ENCODE peak calls at places on chromosomes 6 and 20, in four cellular contexts. O, V, D and C are unnamed samples. For H3K79me2, the result is how much of the 10 kb centered on the place peaks cover.

GRCh38 chr6:129104131-129104530 is 221.2 kb downstream of the LAMA2 start:
- DNase-seq in O (peak), V (no peak), D (no peak), C (peak)

GRCh38 chr20:4038047-4038459 is 22.7 kb upstream of the RNF24 start:
- DNase-seq in O (peak), V (peak), D (peak), C (peak)

GRCh38 chr6:33983109-33983475 is 162.8 kb downstream of the GRM4 start:
- DNase-seq in O (peak), V (no peak), D (no peak), C (no peak)

GRCh38 chr6:6407061-6407723 is 86.7 kb upstream of the F13A1 start:
- DNase-seq in O (no peak), V (no peak), D (peak), C (no peak)

GRCh38 chr6:21874372-21874771 is 280.8 kb downstream of the SOX4 start:
- DNase-seq in O (no peak), V (peak), D (no peak), C (no peak)

GRCh38 chr20:58073945-58074920 is 154.2 kb downstream of the ANKRD60 start:
- DNase-seq in O (peak), V (peak), D (no peak), C (peak)

GRCh38 chr6:142940487-142940886 is 4.5 kb downstream of the HIVEP2 start:
- DNase-seq in O (peak), V (peak), D (no peak), C (peak)

GRCh38 chr20:18657575-18657974 is 69.7 kb downstream of the DTD1 start:
- DNase-seq in O (peak), V (no peak), D (no peak), C (peak)

GRCh38 chr6:129134535-129134934 is 251.6 kb downstream of the LAMA2 start:
- DNase-seq in O (no peak), V (no peak), D (no peak), C (no peak)

GRCh38 chr6:165231581-165232276 is 77.7 kb downstream of the C6orf118 start:
- DNase-seq in O (peak), V (peak), D (peak), C (peak)

GRCh38 chr6:53020005-53020744 is 25.1 kb upstream of the GSTA4 start:
- DNase-seq in O (no peak), V (no peak), D (no peak), C (no peak)

GRCh38 chr6:122730775-122731386 is 48.6 kb upstream of the FABP7 start:
- DNase-seq in O (peak), V (peak), D (peak), C (no peak)

GRCh38 chr6:43263314-43264178 is 20.3 kb downstream of the TTBK1 start:
- DNase-seq in O (peak), V (peak), D (peak), C (peak)

GRCh38 chr6:118197539-118197938 is 290.5 kb downstream of the SLC35F1 start:
- DNase-seq in O (no peak), V (no peak), D (no peak), C (no peak)

GRCh38 chr20:59673998-59674445 is 69.7 kb downstream of the PHACTR3 start:
- DNase-seq in O (no peak), V (no peak), D (no peak), C (no peak)

GRCh38 chr6:129890164-129890563 is 29.0 kb upstream of the TMEM244 start:
- DNase-seq in O (peak), V (peak), D (no peak), C (peak)

GRCh38 chr6:37694259-37694658 is 3.4 kb downstream of the MDGA1 start:
- DNase-seq in O (no peak), V (no peak), D (no peak), C (no peak)

GRCh38 chr6:10397756-10398438 is 17.0 kb downstream of the TFAP2A start:
- DNase-seq in O (no peak), V (no peak), D (no peak), C (no peak)

GRCh38 chr20:61640171-61640570 is 388.1 kb downstream of the CDH4 start:
- DNase-seq in O (peak), V (no peak), D (no peak), C (peak)

GRCh38 chr6:32700391-32701040 is 34.1 kb upstream of the HLA-DQB1 start:
- DNase-seq in O (peak), V (peak), D (peak), C (peak)

GRCh38 chr20:1874534-1875168 is 20.6 kb upstream of the SIRPA start:
- DNase-seq in O (no peak), V (no peak), D (no peak), C (peak)

GRCh38 chr20:17708675-17709360 is 9.1 kb downstream of the BANF2 start:
- DNase-seq in O (no peak), V (no peak), D (no peak), C (no peak)

GRCh38 chr6:127207591-127208120 is 59.0 kb upstream of the RNF146 start:
- DNase-seq in O (peak), V (no peak), D (no peak), C (peak)

GRCh38 chr6:35288834-35289233 is 8.8 kb upstream of the DEF6 start:
- DNase-seq in O (no peak), V (no peak), D (no peak), C (no peak)

GRCh38 chr6:46491789-46492547 is 719 bp upstream of the RCAN2 start:
- DNase-seq in O (peak), V (peak), D (peak), C (no peak)

GRCh38 chr6:150198532-150198931 is 55.7 kb downstream of the PPP1R14C start:
- DNase-seq in O (no peak), V (no peak), D (no peak), C (no peak)

GRCh38 chr6:158353851-158354508 is 41.7 kb downstream of the TULP4 start:
- DNase-seq in O (peak), V (no peak), D (no peak), C (peak)

GRCh38 chr6:26576407-26576843 is 20.3 kb upstream of the ABT1 start:
- DNase-seq in O (no peak), V (no peak), D (no peak), C (no peak)

DNA sequence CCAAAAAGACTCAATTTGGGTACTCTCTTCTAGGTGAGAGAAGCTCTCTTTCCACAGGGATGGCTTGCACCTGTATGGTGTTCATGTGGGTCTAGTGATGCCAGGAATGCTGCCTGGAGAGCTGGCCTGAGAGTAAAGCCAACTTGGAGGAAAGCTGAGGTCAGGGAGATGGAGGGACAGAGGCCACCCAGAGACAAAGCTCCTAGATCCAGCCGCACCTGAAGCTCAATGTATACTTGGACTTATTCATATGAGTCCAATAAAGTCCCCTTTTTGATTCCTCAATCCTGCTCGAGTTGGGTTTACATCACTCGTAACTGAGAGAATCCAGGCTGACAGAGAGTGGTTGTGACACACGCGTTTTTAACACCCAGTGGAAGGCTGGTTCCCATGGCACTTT is 33.8 kb downstream of the SULF2 start:
- DNase-seq in O (no peak), V (no peak), D (no peak), C (no peak)
- H3K79me2 ChIP-seq in O (under half), V (under half), D (under half), C (under half)

GRCh38 chr20:63808145-63808724 is 22.8 kb downstream of the ZBTB46 start:
- DNase-seq in O (no peak), V (no peak), D (no peak), C (no peak)

GRCh38 chr20:63809856-63810255 is 21.2 kb downstream of the ZBTB46 start:
- DNase-seq in O (no peak), V (no peak), D (no peak), C (no peak)

GRCh38 chr20:63810730-63811490 is 20.2 kb downstream of the ZBTB46 start:
- DNase-seq in O (no peak), V (no peak), D (no peak), C (no peak)

GRCh38 chr20:63808964-63809674 is 21.9 kb downstream of the ZBTB46 start:
- DNase-seq in O (no peak), V (no peak), D (no peak), C (no peak)

GRCh38 chr20:63811491-63811875 is 19.6 kb downstream of the ZBTB46 start:
- DNase-seq in O (no peak), V (no peak), D (no peak), C (no peak)
- H3K79me2 ChIP-seq in O (under half), V (under half), D (under half), C (under half)

DNA sequence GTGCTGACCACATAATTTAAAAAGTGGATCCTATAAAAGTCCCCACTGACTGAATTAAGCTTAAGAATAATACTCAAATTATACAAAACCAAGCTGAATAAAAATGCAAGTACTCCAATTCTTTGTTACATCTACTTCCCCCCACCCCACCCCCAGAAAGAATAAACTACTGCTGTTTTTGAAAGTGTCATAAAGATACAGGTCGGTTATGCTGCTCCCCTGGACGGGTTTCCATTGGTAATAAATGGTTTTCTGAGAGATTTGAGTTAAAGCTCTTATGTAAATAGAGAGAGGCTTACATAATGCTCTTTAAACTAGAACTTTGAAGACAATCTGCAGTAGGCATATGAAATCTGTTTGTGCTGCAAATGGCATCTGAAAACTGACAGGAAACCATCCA is 10.9 kb upstream of the POU3F2 start:
- DNase-seq in O (no peak), V (no peak), D (no peak), C (no peak)
- H3K79me2 ChIP-seq in O (under half), V (under half), D (under half), C (under half)

GRCh38 chr20:41318271-41318649 is 729 bp upstream of the ZHX3 start:
- DNase-seq in O (no peak), V (no peak), D (no peak), C (no peak)

GRCh38 chr20:41316009-41316408 is 1.5 kb downstream of the ZHX3 start:
- DNase-seq in O (peak), V (no peak), D (no peak), C (no peak)

GRCh38 chr20:41317536-41318270 is at the start of gene ZHX3:
- DNase-seq in O (peak), V (peak), D (peak), C (peak)

GRCh38 chr20:41316602-41317535 is 662 bp downstream of the ZHX3 start:
- DNase-seq in O (peak), V (peak), D (peak), C (peak)

GRCh38 chr20:41314386-41314785 is 3.1 kb downstream of the ZHX3 start:
- DNase-seq in O (no peak), V (no peak), D (no peak), C (no peak)
- H3K79me2 ChIP-seq in O (half or more), V (under half), D (under half), C (half or more)